ENCODE peak calls at places on chromosomes 4 and X, in four cellular contexts. D is SK-N-SH, N is K562, K is GM12878. H is an unnamed sample.

GRCh38 chrX:21725498-21725897 is 32.4 kb downstream of the SMPX start:
- DNase-seq in N (peak), D (peak), K (no peak), H (peak)

GRCh38 chr4:128287871-128288688 is 467 bp upstream of the PGRMC2 start:
- DNase-seq in N (peak), K (peak), D (peak), H (peak)

GRCh38 chr4:123446791-123447474 is 50.3 kb downstream of the SPRY1 start:
- DNase-seq in K (no peak), D (no peak), N (no peak), H (peak)

GRCh38 chrX:44144491-44144890 is 171.3 kb upstream of the NDP start:
- DNase-seq in K (no peak), D (no peak), N (no peak), H (no peak)

GRCh38 chr4:1045595-1046201 is 34.3 kb downstream of the FGFRL1 start:
- DNase-seq in K (no peak), N (no peak), D (no peak), H (no peak)

GRCh38 chr4:1211371-1211770 is 37.6 kb downstream of the CTBP1 start:
- DNase-seq in N (no peak), D (no peak), K (no peak), H (no peak)

GRCh38 chrX:149493567-149494562 is 11.2 kb downstream of the IDS start:
- DNase-seq in K (no peak), D (no peak), N (peak), H (no peak)

GRCh38 chrX:115419094-115419493 is 129.6 kb downstream of the LUZP4 start:
- DNase-seq in N (no peak), D (no peak), K (no peak), H (no peak)

GRCh38 chr4:124329134-124329533 is 383.4 kb downstream of the ANKRD50 start:
- DNase-seq in K (no peak), D (no peak), N (no peak), H (no peak)

GRCh38 chr4:26757751-26758150 is 102.9 kb upstream of the STIM2 start:
- DNase-seq in K (no peak), D (no peak), N (no peak), H (no peak)

GRCh38 chr4:166324321-166324720 is 451.3 kb downstream of the TLL1 start:
- DNase-seq in D (peak), N (peak), K (no peak), H (peak)

GRCh38 chrX:23248187-23248586 is 86.5 kb upstream of the PTCHD1 start:
- DNase-seq in K (no peak), D (no peak), N (no peak), H (no peak)

GRCh38 chrX:23251043-23251442 is 83.6 kb upstream of the PTCHD1 start:
- DNase-seq in N (no peak), D (no peak), K (no peak), H (no peak)

GRCh38 chrX:23246001-23246400 is 88.6 kb upstream of the PTCHD1 start:
- DNase-seq in N (no peak), D (no peak), K (no peak), H (no peak)
- TF ChIP-seq RAD21 in N (no peak), D (no peak), K (no peak), H (no peak)

GRCh38 chrX:14673764-14674163 is 144.4 kb downstream of the GLRA2 start:
- DNase-seq in D (no peak), N (peak), K (peak), H (peak)
- TF ChIP-seq NFIC in D (peak), N (peak), K (peak), H (no peak)

GRCh38 chr4:7635971-7636508 is 201.3 kb upstream of the PSAPL1 start:
- DNase-seq in N (no peak), D (no peak), K (no peak), H (no peak)

GRCh38 chr4:7638984-7639789 is 204.5 kb upstream of the PSAPL1 start:
- DNase-seq in D (no peak), K (no peak), N (no peak), H (peak)

GRCh38 chr4:7638463-7638862 is 203.7 kb upstream of the PSAPL1 start:
- DNase-seq in K (no peak), D (no peak), N (no peak), H (no peak)

GRCh38 chr4:7637139-7637538 is 202.4 kb upstream of the PSAPL1 start:
- DNase-seq in D (no peak), K (no peak), N (no peak), H (no peak)

GRCh38 chr4:7637971-7638370 is 203.2 kb upstream of the PSAPL1 start:
- DNase-seq in N (no peak), K (no peak), D (no peak), H (no peak)
- TF ChIP-seq RAD21 in N (no peak), K (no peak), D (no peak), H (no peak)

GRCh38 chr4:17272154-17272553 is 239.7 kb downstream of the QDPR start:
- DNase-seq in N (peak), K (no peak), D (no peak), H (no peak)

GRCh38 chr4:17273047-17273446 is 238.8 kb downstream of the QDPR start:
- DNase-seq in N (no peak), D (no peak), K (no peak), H (no peak)

GRCh38 chr4:17280266-17280665 is 231.6 kb downstream of the QDPR start:
- DNase-seq in D (no peak), K (no peak), N (no peak), H (no peak)

GRCh38 chr4:17275836-17276235 is 236.1 kb downstream of the QDPR start:
- DNase-seq in N (no peak), K (no peak), D (no peak), H (no peak)

GRCh38 chr4:17276821-17277220 is 235.1 kb downstream of the QDPR start:
- DNase-seq in D (no peak), K (no peak), N (no peak), H (no peak)
- TF ChIP-seq NFIC in D (no peak), K (no peak), N (no peak), H (no peak)

GRCh38 chrX:39518451-39519212 is 579.1 kb downstream of the BCOR start:
- DNase-seq in N (no peak), D (peak), K (no peak), H (no peak)

GRCh38 chrX:39519213-39519544 is 578.6 kb downstream of the BCOR start:
- DNase-seq in K (no peak), D (peak), N (no peak), H (no peak)

GRCh38 chrX:39509157-39509556 is 588.6 kb downstream of the BCOR start:
- DNase-seq in N (no peak), D (no peak), K (no peak), H (no peak)

GRCh38 chrX:39516399-39516798 is 581.4 kb downstream of the BCOR start:
- DNase-seq in N (no peak), D (peak), K (no peak), H (no peak)

DNA sequence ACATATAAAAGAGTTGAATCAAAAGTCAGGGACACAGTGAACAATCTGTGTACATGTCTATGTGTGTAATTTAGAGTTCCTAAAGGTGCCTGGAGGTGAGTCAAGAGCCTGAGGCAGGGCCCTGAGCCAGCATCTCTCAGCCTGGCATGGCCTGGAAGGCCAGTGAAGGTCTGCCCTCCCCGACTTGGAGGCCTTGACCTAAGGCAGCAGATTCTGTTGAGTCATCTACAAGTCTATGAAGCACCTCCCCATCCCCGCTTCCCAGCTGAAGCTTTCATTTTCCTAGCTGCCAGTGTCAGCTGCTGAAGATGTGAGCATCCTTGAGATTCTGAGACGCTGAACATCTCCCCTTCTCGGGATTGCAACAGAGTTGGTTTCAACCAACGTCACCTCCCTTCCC is 583.9 kb downstream of the BCOR start:
- DNase-seq in D (no peak), N (peak), K (no peak), H (no peak)
- TF ChIP-seq RAD21 in D (no peak), N (no peak), K (no peak), H (no peak)

DNA sequence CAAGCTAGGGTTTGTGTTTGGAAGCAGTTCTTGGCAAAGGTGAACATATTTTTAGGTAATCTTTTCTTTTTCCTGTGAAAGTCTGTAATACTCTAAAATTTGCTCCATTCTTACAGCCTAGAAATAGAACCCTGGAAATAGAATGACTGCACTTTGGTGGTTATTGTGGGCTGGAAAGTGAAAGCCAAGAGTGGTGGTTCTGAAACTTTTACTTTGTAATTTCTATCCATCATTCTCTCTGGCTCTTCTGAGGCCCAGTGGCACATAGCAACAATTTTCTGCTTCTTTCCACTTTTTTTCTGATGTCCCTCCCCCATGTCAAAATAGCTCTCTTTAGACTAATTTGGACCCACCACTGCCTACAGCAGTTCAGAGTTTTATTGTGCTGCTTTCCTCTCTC is 300.4 kb upstream of the RPS6KA3 start:
- DNase-seq in N (no peak), D (no peak), K (no peak), H (no peak)
- TF ChIP-seq NFIC in N (no peak), D (no peak), K (no peak), H (no peak)

H was measured in HepG2.